ENCODE peak calls at places on chromosomes 5 and 9, in seven cellular contexts. Z is neural progenitor cell; C is uterus; V is heart right ventricle; U is tibial artery; H is CD8-positive, alpha-beta memory T cell; X is iPS DF 6.9. J is an unnamed sample. For H3K27me3 and H3K4me1, the result is how much of the 10 kb centered on the place peaks cover.

GRCh38 chr5:10656176-10656830 is 92.4 kb downstream of the ANKRD33B start:
- DNase-seq in Z (no peak), U (no peak), V (no peak), H (no peak), C (no peak), X (no peak), J (no peak)

GRCh38 chr5:156402387-156402921 is 75.5 kb downstream of the SGCD start:
- DNase-seq in U (no peak), X (peak), Z (peak), C (no peak), V (no peak), H (no peak), J (peak)

GRCh38 chr5:432201-432927 is 10.6 kb upstream of the EXOC3 start:
- DNase-seq in H (no peak), C (no peak), Z (no peak), V (no peak), X (no peak), U (peak), J (no peak)

GRCh38 chr5:132385321-132386105 is 16.0 kb downstream of the SLC22A5 start:
- DNase-seq in X (no peak), C (peak), H (peak), U (no peak), Z (peak), V (no peak), J (peak)

GRCh38 chr5:108818613-108819272 is 71.0 kb downstream of the FER start:
- DNase-seq in H (no peak), C (no peak), V (no peak), X (no peak), U (no peak), Z (no peak), J (no peak)

GRCh38 chr5:137129906-137130680 is 369.0 kb downstream of the SPOCK1 start:
- DNase-seq in Z (no peak), V (no peak), U (no peak), C (no peak), H (no peak), X (no peak), J (no peak)

GRCh38 chr5:157801-158200 is 33.5 kb upstream of the LRRC14B start:
- DNase-seq in Z (no peak), U (no peak), C (no peak), H (no peak), X (no peak), V (no peak), J (no peak)

GRCh38 chr5:173673295-173674170 is 57.1 kb upstream of the BOD1 start:
- DNase-seq in X (no peak), U (no peak), V (no peak), C (no peak), H (no peak), Z (peak), J (no peak)

GRCh38 chr9:76699966-76700365 is 64.3 kb upstream of the PCA3 start:
- DNase-seq in U (no peak), Z (no peak), X (no peak), H (no peak), V (no peak), C (no peak), J (no peak)

GRCh38 chr9:2281803-2282185 is 266.6 kb downstream of the SMARCA2 start:
- DNase-seq in V (no peak), X (no peak), H (no peak), C (no peak), U (no peak), Z (no peak), J (no peak)

GRCh38 chr5:123482258-123482657 is 29.7 kb upstream of the CSNK1G3 start:
- DNase-seq in H (no peak), Z (no peak), V (no peak), U (no peak), X (no peak), C (no peak), J (no peak)

GRCh38 chr9:126761274-126761673 is 43.6 kb upstream of the ZBTB43 start:
- DNase-seq in V (no peak), Z (no peak), U (no peak), H (no peak), X (no peak), C (no peak), J (no peak)
- H3K27me3 ChIP-seq in V (under half), Z (under half), U (under half), H (under half), X (under half), C (under half), J (under half)

GRCh38 chr5:14954620-14955343 is 83.2 kb upstream of the ANKH start:
- DNase-seq in C (no peak), X (no peak), V (peak), U (no peak), H (no peak), Z (no peak), J (no peak)
- H3K4me1 ChIP-seq in C (under half), X (under half), V (under half), U (under half), H (under half), Z (under half), J (under half)

DNA sequence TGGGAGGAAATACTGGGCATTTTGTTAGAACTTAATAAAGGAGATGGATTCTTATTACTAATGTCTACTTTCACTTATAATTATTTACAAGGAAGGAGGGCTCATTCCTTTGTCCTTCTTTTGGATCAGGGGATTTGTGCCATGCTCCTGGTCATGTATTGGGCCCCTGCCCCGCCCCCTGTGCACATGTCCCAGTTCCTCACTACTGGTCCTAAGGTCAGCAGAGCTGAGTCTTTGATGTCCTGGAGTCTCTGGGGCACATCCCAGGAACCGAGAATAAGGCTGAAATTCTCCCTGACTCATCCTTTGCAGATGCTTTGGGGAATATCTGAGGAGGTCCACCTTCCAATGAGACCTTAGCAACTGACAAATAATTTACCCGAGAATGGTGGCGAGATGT is 19.6 kb upstream of the TIFAB start:
- DNase-seq in C (no peak), H (no peak), Z (no peak), V (no peak), X (no peak), U (peak), J (no peak)
- H3K27me3 ChIP-seq in C (under half), H (under half), Z (half or more), V (under half), X (under half), U (under half), J (under half)

DNA sequence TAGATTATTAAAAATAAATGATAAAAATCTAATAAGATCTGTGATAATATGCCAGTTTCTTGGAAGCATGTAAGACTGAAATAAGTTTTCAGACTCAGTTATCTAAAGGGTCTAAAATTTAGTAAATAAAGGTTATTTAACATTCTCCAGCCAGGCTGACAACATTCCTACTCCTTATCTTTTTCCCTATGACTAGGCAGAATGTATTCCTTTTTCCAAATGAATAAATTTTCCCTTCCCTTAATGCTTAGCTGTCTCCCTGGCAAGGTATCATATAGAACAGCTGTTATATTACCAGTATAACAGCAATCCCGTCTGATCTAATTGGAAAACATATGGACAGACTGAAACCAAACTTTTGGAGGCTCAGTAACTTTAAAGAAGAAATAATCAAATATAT is 13.0 kb downstream of the MEGF9 start:
- DNase-seq in X (no peak), Z (no peak), H (no peak), V (no peak), C (no peak), U (no peak), J (no peak)
- H3K4me1 ChIP-seq in X (under half), Z (under half), H (under half), V (under half), C (under half), U (under half), J (half or more)

GRCh38 chr9:78590068-78590467 is 293.1 kb downstream of the PSAT1 start:
- DNase-seq in C (no peak), V (no peak), H (no peak), X (no peak), Z (no peak), U (no peak), J (no peak)

GRCh38 chr9:78584589-78584988 is 287.7 kb downstream of the PSAT1 start:
- DNase-seq in H (no peak), V (no peak), Z (no peak), C (no peak), U (no peak), X (no peak), J (no peak)

DNA sequence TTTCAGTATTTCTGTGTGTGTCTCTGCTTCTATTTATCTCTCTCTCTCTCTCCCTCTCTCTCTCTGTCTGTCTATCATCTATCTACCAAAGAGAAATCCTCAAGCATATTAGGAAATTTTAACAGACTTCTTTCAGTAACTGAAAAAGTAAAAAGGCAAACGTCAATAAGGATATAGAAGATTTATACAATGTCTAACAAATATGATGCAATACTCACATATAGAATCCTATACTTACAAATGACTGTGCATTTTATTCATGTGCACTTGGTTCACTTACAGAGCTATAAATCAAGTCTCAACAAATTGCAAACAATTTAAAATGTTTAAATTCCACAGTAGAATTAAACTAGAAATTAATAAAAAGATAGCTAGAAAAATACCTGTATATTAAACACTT is 289.0 kb downstream of the PSAT1 start:
- DNase-seq in U (no peak), V (no peak), X (no peak), C (no peak), Z (no peak), H (no peak), J (no peak)
- H3K27me3 ChIP-seq in U (under half), V (under half), X (under half), C (under half), Z (under half), H (under half), J (under half)

GRCh38 chr5:37738057-37738691 is 101.7 kb downstream of the GDNF start:
- DNase-seq in U (no peak), X (no peak), Z (no peak), V (no peak), C (peak), H (no peak), J (no peak)
- H3K4me1 ChIP-seq in U (under half), X (under half), Z (under half), V (under half), C (under half), H (under half), J (under half)

DNA sequence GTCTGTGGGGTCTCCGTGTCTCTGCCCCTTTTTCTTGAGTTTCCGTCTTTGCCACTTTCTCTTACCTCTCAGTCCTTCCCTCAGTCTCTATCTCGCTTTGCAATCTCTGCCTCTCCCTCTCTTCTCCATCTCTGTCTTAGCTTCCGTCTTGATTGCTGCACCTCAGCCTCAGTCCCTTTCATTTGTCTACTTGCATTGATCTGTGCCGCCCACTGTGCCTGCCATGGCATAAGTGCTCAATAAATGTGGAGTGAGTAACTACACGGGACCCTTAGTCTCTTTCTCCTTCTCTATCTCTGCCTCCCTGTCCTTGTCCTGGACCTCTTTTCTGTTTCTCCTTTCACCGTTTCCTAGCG is 6.6 kb downstream of the PCDHGC5 start:
- DNase-seq in U (no peak), V (no peak), Z (no peak), X (no peak), C (no peak), H (no peak), J (no peak)
- H3K27me3 ChIP-seq in U (under half), V (under half), Z (under half), X (under half), C (under half), H (under half), J (under half)

DNA sequence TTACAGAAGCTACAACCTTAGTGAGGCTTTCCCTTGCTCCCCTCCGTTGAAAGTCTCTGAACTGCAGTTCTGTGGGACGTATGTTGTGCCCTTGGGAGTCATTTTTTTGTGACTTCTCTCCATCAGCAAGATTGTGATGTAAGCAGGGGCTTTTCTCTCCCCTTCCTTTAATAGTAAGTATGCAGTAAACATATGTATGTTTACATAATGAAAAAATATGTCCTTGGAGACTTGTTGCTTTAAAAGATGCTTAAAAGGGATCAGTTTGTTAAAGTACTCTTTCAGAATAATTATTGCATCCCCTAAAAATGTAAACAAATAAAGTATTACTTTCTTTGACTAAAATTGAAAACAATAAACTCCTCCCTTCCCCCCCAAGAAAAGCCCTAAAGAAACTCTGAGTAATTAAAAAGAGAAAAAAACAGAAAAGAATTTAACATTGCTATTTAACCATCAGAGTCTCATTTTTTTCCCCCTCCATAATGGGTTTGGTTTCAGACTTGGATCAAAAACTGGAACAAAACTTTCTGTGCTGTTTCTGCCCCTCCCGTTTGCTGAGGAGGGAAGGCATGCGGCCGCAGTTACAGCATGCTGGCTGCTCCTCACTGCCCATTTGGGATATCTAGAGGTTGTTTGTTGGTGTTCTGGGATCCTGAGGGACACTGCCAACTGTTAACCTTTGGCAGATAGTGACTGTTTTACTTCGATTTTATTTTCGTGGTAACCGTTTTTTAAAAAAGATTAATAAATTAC is 40.2 kb downstream of the TRIO start:
- DNase-seq in X (no peak), U (peak), Z (no peak), H (no peak), C (peak), V (peak), J (no peak)
- H3K4me1 ChIP-seq in X (under half), U (half or more), Z (under half), H (under half), C (under half), V (half or more), J (under half)

DNA sequence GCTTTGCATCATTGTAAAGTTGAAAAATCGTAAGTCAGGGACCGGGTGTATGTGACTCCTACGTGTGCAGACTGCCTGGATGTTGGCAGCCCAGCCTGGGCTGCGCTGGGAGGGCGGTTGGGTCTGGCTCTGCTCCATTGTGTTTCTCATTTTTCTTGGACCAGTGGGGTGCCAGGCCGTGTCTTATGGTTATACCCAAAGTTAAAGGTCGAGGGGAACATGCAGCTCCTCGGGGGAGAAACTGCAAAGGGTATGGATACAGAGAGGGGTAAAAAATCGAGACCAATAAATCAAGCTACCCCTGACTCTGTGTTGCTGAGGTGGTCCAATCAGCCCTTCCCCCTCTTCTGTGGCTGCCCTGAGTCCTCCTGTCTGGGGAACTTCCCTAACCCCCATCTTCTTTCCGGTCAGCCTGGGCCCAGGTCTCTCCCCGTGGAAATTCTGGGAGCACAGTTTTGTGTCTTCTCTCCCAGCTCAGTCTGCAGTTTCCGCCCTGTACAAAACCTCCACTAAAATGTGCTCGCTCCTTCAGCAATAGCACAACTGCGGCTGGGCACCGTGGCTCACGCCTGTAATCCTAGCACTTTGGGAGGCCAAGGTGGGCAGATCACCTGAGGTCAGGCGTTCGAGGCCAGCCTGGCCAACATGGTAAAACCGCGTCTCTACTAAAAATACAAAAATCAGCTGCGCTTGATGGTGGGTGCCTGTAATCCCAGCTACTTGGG is 34.1 kb upstream of the UNC5A start:
- DNase-seq in H (no peak), U (peak), V (no peak), C (no peak), X (no peak), Z (no peak), J (no peak)
- H3K27me3 ChIP-seq in H (under half), U (under half), V (under half), C (under half), X (under half), Z (under half), J (under half)

DNA sequence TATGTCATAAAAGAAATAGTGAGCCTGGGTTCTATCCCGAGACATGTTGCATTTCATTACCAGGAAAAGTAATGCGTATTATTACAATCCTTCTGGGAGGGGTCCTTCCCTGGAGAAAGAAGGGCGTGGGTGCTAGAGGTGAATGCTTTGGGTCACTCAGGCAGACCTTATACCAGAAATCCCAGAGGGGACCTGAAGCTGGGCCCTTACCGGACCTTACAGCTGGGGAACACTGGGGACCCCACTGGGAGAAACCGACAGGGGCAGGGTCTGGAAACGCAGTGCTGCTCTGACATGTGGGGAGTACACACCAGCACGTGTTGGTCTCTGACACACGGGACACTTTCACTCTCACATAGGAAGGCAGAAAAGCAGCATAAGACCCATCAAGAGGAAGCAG is 71.3 kb downstream of the LMNB1 start:
- DNase-seq in C (no peak), V (no peak), H (no peak), Z (no peak), U (no peak), X (no peak), J (no peak)
- H3K4me1 ChIP-seq in C (under half), V (half or more), H (under half), Z (under half), U (under half), X (under half), J (under half)